ENCODE peak calls at places on chromosomes 7 and 10, in four cellular contexts. X is H1, P is IMR-90, V is H9. R is an unnamed sample.

GRCh38 chr7:92461027-92462003 is 14.0 kb downstream of the GATAD1 start:
- DNase-seq in X (no peak), P (peak), V (peak), R (peak)

GRCh38 chr7:32937344-32938174 is 19.7 kb upstream of the FKBP9 start:
- DNase-seq in X (no peak), P (peak), V (no peak), R (no peak)

GRCh38 chr10:97333351-97333600 is 1.3 kb downstream of the FRAT2 start:
- DNase-seq in X (no peak), P (peak), V (peak), R (peak)

GRCh38 chr7:49166441-49166840 is 242.1 kb downstream of the CDC14C start:
- DNase-seq in X (peak), P (no peak), V (no peak), R (peak)

GRCh38 chr7:52260046-52260665 is 775.3 kb upstream of the POM121L12 start:
- DNase-seq in X (no peak), P (no peak), V (peak), R (peak)

GRCh38 chr10:51092402-51092801 is 18.1 kb downstream of the PRKG1 start:
- DNase-seq in X (no peak), P (peak), V (no peak), R (no peak)

GRCh38 chr7:78037603-78038002 is 239.0 kb downstream of the PHTF2 start:
- DNase-seq in X (no peak), P (no peak), V (no peak), R (no peak)

GRCh38 chr10:112689327-112689726 is 242.3 kb downstream of the VTI1A start:
- DNase-seq in X (peak), P (peak), V (peak), R (peak)

GRCh38 chr10:13404791-13405190 is 56.7 kb upstream of the SEPHS1 start:
- DNase-seq in X (no peak), P (no peak), V (no peak), R (no peak)

GRCh38 chr10:110147961-110148360 is 59.4 kb upstream of the MXI1 start:
- DNase-seq in X (no peak), P (peak), V (no peak), R (no peak)

GRCh38 chr7:18762189-18762588 is 266.6 kb downstream of the HDAC9 start:
- DNase-seq in X (no peak), P (peak), V (no peak), R (no peak)

GRCh38 chr10:118057351-118057750 is 10.6 kb upstream of the RAB11FIP2 start:
- DNase-seq in X (no peak), P (no peak), V (peak), R (peak)

GRCh38 chr7:141737118-141737835 is 881 bp upstream of the SSBP1 start:
- DNase-seq in X (no peak), P (no peak), V (no peak), R (no peak)

GRCh38 chr7:40299097-40299496 is 164.3 kb downstream of the SUGCT start:
- DNase-seq in X (no peak), P (peak), V (peak), R (peak)
- H4K5ac ChIP-seq in X (no peak), P (no peak), V (no peak), R (no peak)

GRCh38 chr7:16914771-16915170 is 33.0 kb upstream of the AGR3 start:
- DNase-seq in X (no peak), P (no peak), V (no peak), R (no peak)

GRCh38 chr7:16915405-16915804 is 33.6 kb upstream of the AGR3 start:
- DNase-seq in X (no peak), P (peak), V (no peak), R (peak)

GRCh38 chr7:16916111-16916639 is 34.4 kb upstream of the AGR3 start:
- DNase-seq in X (no peak), P (peak), V (no peak), R (peak)

GRCh38 chr7:16918288-16918895 is 36.6 kb upstream of the AGR3 start:
- DNase-seq in X (no peak), P (peak), V (no peak), R (peak)

DNA sequence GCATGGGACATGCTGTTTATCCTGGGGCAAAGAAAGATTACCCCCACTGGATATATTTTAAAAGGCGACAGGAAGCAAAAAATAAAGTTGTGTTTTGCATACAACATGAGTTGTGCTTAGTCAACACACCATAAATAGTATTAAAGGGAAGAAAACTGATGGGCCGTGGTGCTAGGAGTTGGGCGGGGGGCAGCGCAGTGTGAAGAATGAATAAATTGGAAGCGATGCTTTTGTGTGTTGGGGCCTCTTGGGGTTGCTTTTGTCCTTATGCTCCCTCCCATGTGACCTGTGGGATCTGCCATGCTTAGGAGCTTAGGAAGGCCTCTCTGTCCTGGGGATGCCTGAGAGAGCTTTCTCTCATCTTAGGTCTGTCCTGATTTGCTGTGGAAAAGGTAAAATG is 35.0 kb upstream of the AGR3 start:
- DNase-seq in X (no peak), P (no peak), V (no peak), R (no peak)
- H3K27ac ChIP-seq in X (no peak), P (no peak), V (no peak), R (no peak)

GRCh38 chr7:38568497-38568896 is 62.7 kb downstream of the AMPH start:
- DNase-seq in X (no peak), P (no peak), V (no peak), R (no peak)

GRCh38 chr7:38574121-38574520 is 57.1 kb downstream of the AMPH start:
- DNase-seq in X (no peak), P (peak), V (no peak), R (peak)
- H4K5ac ChIP-seq in X (no peak), P (no peak), V (no peak), R (no peak)

GRCh38 chr10:26738354-26738753 is 40.9 kb downstream of the PDSS1 start:
- DNase-seq in X (no peak), P (no peak), V (no peak), R (no peak)

GRCh38 chr10:26739087-26739631 is 41.7 kb downstream of the PDSS1 start:
- DNase-seq in X (no peak), P (no peak), V (no peak), R (no peak)

GRCh38 chr10:26737730-26738129 is 40.2 kb downstream of the PDSS1 start:
- DNase-seq in X (no peak), P (peak), V (no peak), R (no peak)

GRCh38 chr10:26733750-26734568 is 36.5 kb downstream of the PDSS1 start:
- DNase-seq in X (no peak), P (no peak), V (no peak), R (no peak)

GRCh38 chr10:26735435-26735834 is 37.9 kb downstream of the PDSS1 start:
- DNase-seq in X (no peak), P (no peak), V (no peak), R (peak)
- H3K27ac ChIP-seq in X (no peak), P (no peak), V (no peak), R (no peak)

DNA sequence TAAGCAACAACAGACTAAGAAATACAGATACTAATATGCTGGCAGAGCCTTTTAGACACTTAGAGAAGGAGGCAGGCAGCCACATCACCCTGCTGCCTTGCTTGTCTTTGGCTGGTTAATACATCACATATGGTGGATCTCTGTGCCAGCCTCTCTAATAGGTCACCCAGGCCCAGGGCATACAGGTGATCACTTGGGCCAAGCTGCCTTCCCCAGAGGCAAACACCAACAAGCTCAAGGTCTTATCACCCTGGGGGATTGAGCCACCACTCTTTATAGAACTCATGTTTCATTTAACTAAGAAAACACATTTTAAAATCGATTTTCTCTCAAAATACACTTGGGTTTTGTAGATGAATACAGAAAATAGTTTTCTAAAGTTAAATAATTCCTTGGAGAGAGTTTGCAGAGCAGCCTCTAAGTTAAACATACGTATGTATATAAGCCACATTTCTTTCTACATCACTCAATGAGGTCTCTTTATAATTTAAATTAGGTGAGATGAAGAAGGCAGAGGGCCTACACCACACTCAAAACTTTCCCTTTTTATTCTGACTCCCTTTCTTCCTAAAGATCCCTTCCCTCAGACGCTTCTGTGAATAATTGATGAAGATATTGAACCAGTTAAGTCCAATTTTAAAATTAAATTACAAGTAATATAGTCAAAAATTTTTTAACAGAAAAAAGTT is 556.8 kb upstream of the GHITM start:
- DNase-seq in X (no peak), P (no peak), V (no peak), R (no peak)
- H4K5ac ChIP-seq in X (no peak), P (no peak), V (no peak), R (no peak)

DNA sequence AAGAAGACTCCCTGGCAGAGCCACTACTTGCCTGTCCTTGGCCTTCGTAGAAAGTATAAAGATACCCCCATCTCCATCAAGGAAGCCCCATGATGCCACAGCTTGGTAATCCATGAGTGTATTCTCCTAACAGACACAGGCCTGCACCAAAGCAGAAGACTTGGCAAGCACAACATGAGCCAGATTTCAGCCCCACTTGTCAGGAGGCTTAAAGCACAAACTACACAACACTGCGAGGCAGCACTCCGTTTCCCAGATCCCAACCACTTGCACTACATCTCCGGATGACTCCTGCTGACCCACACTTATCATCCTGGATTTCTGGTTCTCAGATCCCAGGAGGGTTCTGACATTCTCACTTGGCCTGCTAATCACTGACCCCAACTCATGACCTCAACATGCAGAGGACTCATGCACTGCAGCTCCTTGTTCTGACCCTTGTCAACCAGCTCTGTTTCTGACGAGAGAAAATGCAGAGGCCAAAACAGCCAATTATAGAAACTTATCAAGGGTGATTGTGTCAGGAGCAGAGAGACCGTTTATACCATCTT is 100.8 kb downstream of the RELN start:
- DNase-seq in X (no peak), P (peak), V (no peak), R (peak)
- H3K27ac ChIP-seq in X (no peak), P (no peak), V (no peak), R (no peak)

GRCh38 chr7:151247016-151247580 is 1.4 kb downstream of the SMARCD3 start:
- DNase-seq in X (peak), P (no peak), V (no peak), R (no peak)
- H4K5ac ChIP-seq in X (no peak), P (no peak), V (no peak), R (no peak)

R was measured in mesendoderm.